ENCODE peak calls at places on chromosomes 3 and 15, in six cellular contexts. E is A549, X is HepG2, O is K562, T is WTC11, V is endothelial cell of umbilical vein. M is an unnamed sample.
A peak's percentile ranks its signal among the peaks of the same experiment; 100 is the strongest.

GRCh38 chr3:194067949-194068362 is 68.0 kb upstream of the HES1 start:
- DNase-seq in E (no peak), X (no peak), O (no peak), T (no peak), V (peak; percentile 55), M (no peak)

GRCh38 chr3:46898321-46899150 is 21.0 kb downstream of the PTH1R start:
- DNase-seq in E (no peak), X (no peak), O (no peak), T (peak; percentile 54), V (no peak), M (no peak)

GRCh38 chr15:52337961-52338535 is 42.4 kb upstream of the MYO5C start:
- DNase-seq in E (no peak), X (no peak), O (no peak), T (no peak), V (peak; percentile 25), M (no peak)

GRCh38 chr15:89772933-89773583 is 3.1 kb upstream of the MESP2 start:
- DNase-seq in E (peak; percentile 63), X (peak; percentile 47), O (peak; percentile 52), T (no peak), V (peak; percentile 20), M (no peak)

GRCh38 chr3:123066896-123067688 is at the start of gene PDIA5:
- DNase-seq in E (peak; percentile 88), X (peak; percentile 84), O (peak; percentile 83), T (peak; percentile 94), V (peak; percentile 93), M (peak; percentile 91)

GRCh38 chr3:79521221-79521848 is 246.5 kb downstream of the ROBO1 start:
- DNase-seq in E (peak; percentile 55), X (peak; percentile 35), O (peak; percentile 7), T (no peak), V (peak; percentile 79), M (no peak)

GRCh38 chr3:4843619-4844018 is 135.6 kb upstream of the BHLHE40 start:
- DNase-seq in E (no peak), X (no peak), O (no peak), T (no peak), V (no peak), M (no peak)

GRCh38 chr3:128241741-128242140 is 88.5 kb downstream of the EEFSEC start:
- DNase-seq in E (no peak), X (no peak), O (no peak), T (no peak), V (no peak), M (no peak)

GRCh38 chr3:34277110-34277509 is 478.7 kb downstream of the PDCD6IP start:
- DNase-seq in E (no peak), X (no peak), O (no peak), T (no peak), V (no peak), M (no peak)

GRCh38 chr15:31501074-31501473 is 174.4 kb downstream of the KLF13 start:
- DNase-seq in E (no peak), X (no peak), O (no peak), T (no peak), V (no peak), M (no peak)

GRCh38 chr3:114151091-114151490 is 27.8 kb downstream of the DRD3 start:
- DNase-seq in E (no peak), X (no peak), O (no peak), T (no peak), V (no peak), M (no peak)

GRCh38 chr15:31510003-31510402 is 183.4 kb downstream of the KLF13 start:
- DNase-seq in E (no peak), X (no peak), O (no peak), T (no peak), V (peak; percentile 62), M (no peak)

GRCh38 chr3:164326714-164327113 is 751.6 kb downstream of the SI start:
- DNase-seq in E (no peak), X (no peak), O (no peak), T (no peak), V (no peak), M (no peak)

GRCh38 chr3:53806182-53807116 is 39.8 kb downstream of the CHDH start:
- DNase-seq in E (peak; percentile 17), X (peak; percentile 23), O (no peak), T (no peak), V (no peak), M (no peak)

GRCh38 chr3:183318846-183319770 is 66.1 kb downstream of the B3GNT5 start:
- DNase-seq in E (no peak), X (no peak), O (no peak), T (no peak), V (no peak), M (no peak)

GRCh38 chr3:5226783-5227182 is 39.3 kb downstream of the EDEM1 start:
- DNase-seq in E (peak; percentile 29), X (peak; percentile 5), O (no peak), T (no peak), V (peak; percentile 24), M (no peak)

GRCh38 chr3:105427332-105427731 is 60.6 kb downstream of the ALCAM start:
- DNase-seq in E (no peak), X (no peak), O (no peak), T (no peak), V (no peak), M (no peak)

GRCh38 chr3:108518895-108519294 is 8.5 kb upstream of the MYH15 start:
- DNase-seq in E (no peak), X (no peak), O (no peak), T (no peak), V (peak; percentile 7), M (no peak)

GRCh38 chr3:177665122-177665808 is 468.0 kb upstream of the TBL1XR1 start:
- DNase-seq in E (no peak), X (no peak), O (no peak), T (no peak), V (no peak), M (no peak)

GRCh38 chr3:191774485-191774884 is 313.5 kb downstream of the PYDC2 start:
- DNase-seq in E (peak; percentile 81), X (no peak), O (no peak), T (no peak), V (no peak), M (no peak)

GRCh38 chr3:128310286-128311058 is 156.2 kb downstream of the DNAJB8 start:
- DNase-seq in E (no peak), X (no peak), O (no peak), T (no peak), V (no peak), M (peak; percentile 24)

GRCh38 chr3:4813855-4814254 is 165.4 kb upstream of the BHLHE40 start:
- DNase-seq in E (no peak), X (no peak), O (peak; percentile 42), T (no peak), V (no peak), M (no peak)

GRCh38 chr15:48177383-48177874 is 666 bp downstream of the MYEF2 start:
- DNase-seq in E (peak; percentile 48), X (no peak), O (no peak), T (no peak), V (peak; percentile 83), M (no peak)

GRCh38 chr3:59654953-59655430 is 605.2 kb upstream of the CFAP20DC start:
- DNase-seq in E (no peak), X (no peak), O (no peak), T (no peak), V (no peak), M (no peak)

GRCh38 chr3:108391917-108392585 is 95.7 kb downstream of the HHLA2 start:
- DNase-seq in E (no peak), X (no peak), O (no peak), T (no peak), V (no peak), M (no peak)

GRCh38 chr3:29576675-29577074 is 295.8 kb downstream of the RBMS3 start:
- DNase-seq in E (no peak), X (no peak), O (no peak), T (no peak), V (no peak), M (no peak)
- TF ChIP-seq JUN in E (no peak), X (no peak), O (no peak), T (no peak), V (no peak), M (no peak)

DNA sequence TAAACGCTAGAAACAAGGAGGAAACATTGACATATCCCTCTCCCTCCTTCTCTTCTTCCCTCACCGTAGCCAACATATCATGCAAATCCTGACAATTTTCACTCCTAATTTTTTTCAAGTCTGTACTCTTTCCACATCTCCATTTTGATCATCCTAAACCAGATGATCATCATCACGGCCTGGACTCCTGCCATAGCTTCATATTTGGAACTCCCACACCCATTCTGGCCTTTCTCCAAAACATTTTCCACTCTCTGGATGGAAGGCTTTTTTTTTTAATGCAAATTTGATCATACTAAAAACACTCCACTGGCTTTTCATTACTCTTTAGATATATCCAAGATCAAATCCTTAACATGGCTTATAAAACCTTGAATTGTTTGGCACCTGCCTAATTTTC is 248.0 kb upstream of the CNTN3 start:
- DNase-seq in E (no peak), X (no peak), O (no peak), T (no peak), V (no peak), M (no peak)
- TF ChIP-seq JUN in E (no peak), X (no peak), O (no peak), T (no peak), V (no peak), M (no peak)

GRCh38 chr3:13266651-13267347 is 153.3 kb downstream of the NUP210 start:
- DNase-seq in E (no peak), X (no peak), O (no peak), T (no peak), V (no peak), M (no peak)

GRCh38 chr3:13268961-13269391 is 151.1 kb downstream of the NUP210 start:
- DNase-seq in E (no peak), X (no peak), O (no peak), T (no peak), V (no peak), M (no peak)

GRCh38 chr3:13269711-13270378 is 150.3 kb downstream of the NUP210 start:
- DNase-seq in E (no peak), X (no peak), O (no peak), T (no peak), V (no peak), M (no peak)

GRCh38 chr3:13267348-13267659 is 152.8 kb downstream of the NUP210 start:
- DNase-seq in E (no peak), X (no peak), O (no peak), T (no peak), V (no peak), M (no peak)

DNA sequence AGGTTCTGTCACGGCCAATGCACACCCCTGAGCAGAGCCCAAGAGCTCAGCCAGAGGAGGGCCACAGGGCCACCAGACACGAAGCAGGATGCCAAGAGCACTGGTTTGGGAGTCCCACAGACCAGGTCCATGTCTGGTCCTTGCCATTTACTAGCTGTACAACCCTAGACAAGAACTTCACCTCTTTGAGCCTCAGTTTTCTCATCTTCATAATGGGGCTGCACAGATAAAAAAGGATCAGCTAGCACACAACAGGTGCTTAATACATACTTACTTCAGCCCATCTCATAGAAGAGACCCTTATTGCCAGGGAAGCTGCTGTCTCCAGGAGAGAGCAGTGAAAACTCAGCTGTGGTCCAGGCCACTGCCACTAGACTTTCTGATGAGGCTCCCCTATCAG is 152.0 kb downstream of the NUP210 start:
- DNase-seq in E (no peak), X (no peak), O (no peak), T (no peak), V (no peak), M (no peak)
- TF ChIP-seq JUN in E (no peak), X (no peak), O (no peak), T (no peak), V (no peak), M (no peak)

DNA sequence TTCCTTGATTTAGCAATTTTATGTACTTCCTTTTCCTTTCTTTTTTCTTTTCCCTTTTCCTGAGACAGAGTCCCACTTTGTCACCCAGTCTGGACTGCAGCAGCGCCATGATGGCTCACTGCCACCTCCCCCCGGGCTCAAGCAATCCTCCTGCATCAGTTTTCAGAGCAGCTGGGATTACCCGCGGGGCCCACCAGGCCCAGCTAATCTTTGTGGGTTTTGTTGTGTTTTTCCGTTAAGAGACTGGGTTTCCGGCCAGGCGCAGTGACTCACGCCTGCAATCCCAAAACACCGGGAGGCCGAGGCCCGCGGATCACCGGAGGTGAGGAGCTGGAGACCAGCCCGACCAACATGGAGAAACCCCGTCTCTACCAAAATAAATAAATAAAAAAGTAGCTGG is 17.7 kb downstream of the GOLGA8S start:
- DNase-seq in E (no peak), X (no peak), O (no peak), T (no peak), V (no peak), M (no peak)
- TF ChIP-seq JUN in E (no peak), X (no peak), O (no peak), T (no peak), V (no peak), M (no peak)

M was measured in H1.